ENCODE peak calls at places on chromosomes 16 and 17, in four cellular contexts. P is upper lobe of right lung, O is stomach, J is fibroblast of lung. G is an unnamed sample.

GRCh38 chr16:85004587-85005205 is 6.6 kb downstream of the ZDHHC7 start:
- DNase-seq in J (peak; percentile 90), O (peak; percentile 56), P (peak; percentile 70), G (peak; percentile 84)

GRCh38 chr17:57356722-57357391 is 100.5 kb downstream of the MSI2 start:
- DNase-seq in O (peak; percentile 30), J (no peak), P (no peak), G (no peak)

GRCh38 chr16:72644911-72645310 is 403.0 kb downstream of the ZFHX3 start:
- DNase-seq in P (no peak), J (no peak), O (no peak), G (no peak)

GRCh38 chr17:15999974-16000827 is 577 bp downstream of the TTC19 start:
- DNase-seq in J (peak; percentile 41), P (no peak), O (no peak), G (peak; percentile 20)

GRCh38 chr17:80650339-80650672 is 105.7 kb downstream of the RPTOR start:
- DNase-seq in O (no peak), P (no peak), J (no peak), G (no peak)

GRCh38 chr17:8698142-8699050 is 46.2 kb downstream of the CCDC42 start:
- DNase-seq in P (no peak), J (peak; percentile 68), O (no peak), G (peak; percentile 65)

GRCh38 chr17:14150604-14151003 is 81.3 kb downstream of the COX10 start:
- DNase-seq in P (no peak), J (no peak), O (no peak), G (no peak)

GRCh38 chr16:54591816-54592246 is 305.2 kb upstream of the IRX3 start:
- DNase-seq in O (no peak), P (no peak), J (no peak), G (no peak)

GRCh38 chr17:73342057-73342522 is 30.3 kb upstream of the CDC42EP4 start:
- DNase-seq in J (peak; percentile 81), P (peak; percentile 76), O (peak; percentile 77), G (peak; percentile 64)

GRCh38 chr17:16480995-16481394 is 11.0 kb downstream of the LRRC75A start:
- DNase-seq in P (no peak), J (no peak), O (peak; percentile 52), G (no peak)

GRCh38 chr17:73307130-73307529 is 4.7 kb downstream of the CDC42EP4 start:
- DNase-seq in P (peak; percentile 75), J (no peak), O (peak; percentile 78), G (no peak)

GRCh38 chr16:2751577-2752034 is 832 bp upstream of the SRRM2 start:
- DNase-seq in P (no peak), O (no peak), J (no peak), G (no peak)

GRCh38 chr17:44575408-44575807 is 18.1 kb downstream of the FZD2 start:
- DNase-seq in P (no peak), J (no peak), O (no peak), G (no peak)

GRCh38 chr16:77499373-77500285 is 64.8 kb upstream of the ADAMTS18 start:
- DNase-seq in J (peak; percentile 43), O (no peak), P (no peak), G (peak; percentile 74)

GRCh38 chr17:1467898-1468492 is 12.0 kb upstream of the CRK start:
- DNase-seq in O (no peak), P (peak; percentile 87), J (peak; percentile 87), G (no peak)

GRCh38 chr17:64739316-64740058 is 77.4 kb upstream of the SMURF2 start:
- DNase-seq in P (no peak), J (peak; percentile 39), O (no peak), G (no peak)

GRCh38 chr17:73569758-73570319 is 74.4 kb downstream of the SDK2 start:
- DNase-seq in P (no peak), J (no peak), O (no peak), G (no peak)

GRCh38 chr17:31663576-31663975 is 195.5 kb downstream of the COPRS start:
- DNase-seq in J (peak; percentile 55), P (no peak), O (no peak), G (no peak)

GRCh38 chr16:69600202-69600601 is 34.4 kb downstream of the NFAT5 start:
- DNase-seq in O (no peak), P (no peak), J (no peak), G (no peak)

GRCh38 chr17:77620282-77620681 is 338.2 kb upstream of the TNRC6C start:
- DNase-seq in P (no peak), J (no peak), O (no peak), G (no peak)

GRCh38 chr17:45974916-45975630 is 24.0 kb upstream of the STH start:
- DNase-seq in J (no peak), P (no peak), O (no peak), G (no peak)

GRCh38 chr16:72857841-72858594 is 189.9 kb downstream of the ZFHX3 start:
- DNase-seq in P (peak; percentile 43), O (no peak), J (no peak), G (no peak)

GRCh38 chr17:65088621-65089385 is 32.3 kb upstream of the GNA13 start:
- DNase-seq in O (no peak), J (no peak), P (no peak), G (no peak)

DNA sequence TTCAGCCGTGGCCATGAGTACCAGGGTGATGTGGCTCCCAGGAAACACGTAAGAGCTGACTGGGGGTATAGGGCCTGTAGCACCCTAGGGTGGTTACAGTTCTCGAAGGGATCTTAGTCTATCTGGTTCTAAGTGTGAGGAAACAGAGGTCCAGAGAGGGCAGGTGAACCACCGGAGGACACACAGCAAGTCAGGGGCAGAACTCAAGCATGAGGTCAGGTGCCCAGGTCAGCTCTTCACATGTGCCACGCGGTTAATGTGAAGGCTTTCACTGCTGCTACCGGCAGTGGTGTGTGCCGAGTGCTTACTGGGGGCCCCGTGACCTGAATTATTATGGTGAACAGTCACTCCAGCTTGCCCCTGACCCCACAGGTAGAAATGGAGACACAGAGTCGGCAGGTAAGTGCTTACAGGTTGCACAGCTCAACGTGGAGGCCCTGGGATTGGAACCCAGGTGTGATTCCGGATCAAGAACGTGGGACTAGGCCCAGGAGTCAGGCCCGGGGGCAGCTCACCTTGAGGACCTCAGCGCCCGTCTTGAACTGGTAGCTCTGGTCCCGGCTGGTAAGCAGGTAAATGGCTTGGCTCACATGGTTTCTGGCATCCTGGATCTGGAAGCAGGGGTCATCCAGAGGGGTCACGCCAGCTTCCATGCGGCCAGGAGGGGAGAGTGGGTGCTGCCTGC is 3.1 kb downstream of the ROGDI start:
- DNase-seq in P (no peak), J (no peak), O (no peak), G (no peak)
- H3K4me3 ChIP-seq in P (no peak overlapping the region), J (no peak overlapping the region), O (no peak overlapping the region), G (no peak overlapping the region)

GRCh38 chr16:28980929-28981328 is 3.9 kb upstream of the LAT start:
- DNase-seq in P (no peak), O (no peak), J (no peak), G (no peak)

GRCh38 chr16:28981517-28981916 is 3.3 kb upstream of the LAT start:
- DNase-seq in P (no peak), J (no peak), O (no peak), G (no peak)

GRCh38 chr16:28975158-28975603 is 603 bp downstream of the SPNS1 start:
- DNase-seq in J (no peak), P (no peak), O (no peak), G (no peak)

GRCh38 chr16:28974437-28975157 is at the start of gene SPNS1:
- DNase-seq in O (peak; percentile 98), J (peak; percentile 98), P (peak; percentile 99), G (peak; percentile 98)

GRCh38 chr16:28977703-28978641 is 3.4 kb downstream of the SPNS1 start:
- DNase-seq in J (no peak), P (no peak), O (no peak), G (no peak)
- TF ChIP-seq CTCF in J (no peak), P (peak; percentile 41), O (peak; percentile 11), G (peak; percentile 58)

DNA sequence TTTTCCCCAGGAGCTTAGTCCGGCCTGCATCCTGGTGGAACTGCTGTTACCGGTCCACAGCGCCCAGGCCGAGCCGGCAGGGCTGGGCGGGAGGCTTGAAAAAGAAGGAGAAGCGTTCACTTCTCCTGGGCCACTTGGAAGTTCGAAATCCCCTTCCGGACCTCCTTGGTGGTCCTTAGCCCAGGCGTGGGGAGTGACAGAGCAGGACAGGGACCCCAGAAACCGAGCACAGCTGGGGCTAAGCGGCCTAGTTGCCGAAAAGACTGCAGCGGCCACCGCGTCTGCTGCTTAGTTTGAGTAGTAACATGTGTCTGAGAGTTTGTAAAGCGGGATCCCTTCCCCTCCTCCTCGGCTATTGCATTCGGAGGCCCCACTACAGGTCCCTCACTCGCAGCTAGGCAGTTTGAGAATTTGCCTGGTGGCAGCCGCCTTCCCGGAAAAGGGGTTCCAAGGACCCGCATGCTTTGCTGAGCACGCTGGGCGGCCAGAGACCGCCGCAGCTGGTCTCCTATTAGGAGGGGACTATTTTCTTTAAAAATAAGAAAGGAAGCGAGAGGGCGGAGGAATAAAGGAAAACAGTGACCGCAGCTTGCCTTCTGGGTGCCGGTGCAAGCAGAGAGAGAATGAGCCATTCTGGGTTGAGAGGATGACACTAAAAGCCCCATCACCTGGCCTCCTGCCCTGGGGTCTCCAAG is 980 bp upstream of the HOXB5 start:
- DNase-seq in J (peak; percentile 69), P (no peak), O (no peak), G (no peak)
- H3K4me3 ChIP-seq in J (peak overlapping the region; percentile 87), P (peak overlapping the region; percentile 55), O (peak overlapping the region; percentile 52), G (no peak overlapping the region)

DNA sequence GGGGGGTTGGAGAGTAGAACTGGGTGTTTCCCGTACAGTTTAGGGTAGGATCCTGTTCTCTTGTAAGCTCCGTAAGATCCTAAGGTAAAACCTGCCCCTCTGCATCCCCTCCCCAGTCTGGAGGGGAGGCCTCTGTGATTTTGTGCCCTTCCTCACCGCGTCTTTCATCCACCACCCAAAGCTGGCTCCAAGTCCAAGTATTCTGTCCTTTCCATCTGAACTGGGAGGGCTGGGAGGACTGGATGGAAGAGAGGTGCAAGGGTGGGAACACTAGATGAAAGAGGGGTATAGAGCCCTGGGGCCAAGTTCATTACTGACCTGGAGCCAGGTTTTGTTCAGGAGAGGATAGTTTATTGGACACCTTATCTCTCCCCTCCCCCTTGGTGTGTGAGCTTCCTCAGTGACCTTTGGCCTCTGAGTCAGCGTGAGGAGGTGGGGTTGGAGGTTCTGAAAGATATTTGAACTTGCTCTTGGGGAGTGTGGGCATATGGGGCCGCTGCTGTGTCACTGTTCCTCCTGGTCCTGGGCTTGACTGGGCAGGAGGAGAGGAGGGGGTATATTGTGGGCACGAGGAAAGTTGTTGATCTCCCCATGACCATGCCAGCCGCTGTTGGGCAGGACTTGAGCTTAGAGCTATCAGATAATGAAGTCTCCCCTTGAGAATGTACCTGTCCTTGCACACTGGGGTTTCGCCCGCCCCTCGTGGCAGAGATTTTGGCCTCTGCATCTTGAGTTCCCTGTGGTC is 1.6 kb downstream of the LASP1 start:
- DNase-seq in J (peak; percentile 83), P (peak; percentile 79), O (peak; percentile 76), G (peak; percentile 69)
- TF ChIP-seq CTCF in J (no peak), P (peak; percentile 7), O (no peak), G (peak; percentile 3)

DNA sequence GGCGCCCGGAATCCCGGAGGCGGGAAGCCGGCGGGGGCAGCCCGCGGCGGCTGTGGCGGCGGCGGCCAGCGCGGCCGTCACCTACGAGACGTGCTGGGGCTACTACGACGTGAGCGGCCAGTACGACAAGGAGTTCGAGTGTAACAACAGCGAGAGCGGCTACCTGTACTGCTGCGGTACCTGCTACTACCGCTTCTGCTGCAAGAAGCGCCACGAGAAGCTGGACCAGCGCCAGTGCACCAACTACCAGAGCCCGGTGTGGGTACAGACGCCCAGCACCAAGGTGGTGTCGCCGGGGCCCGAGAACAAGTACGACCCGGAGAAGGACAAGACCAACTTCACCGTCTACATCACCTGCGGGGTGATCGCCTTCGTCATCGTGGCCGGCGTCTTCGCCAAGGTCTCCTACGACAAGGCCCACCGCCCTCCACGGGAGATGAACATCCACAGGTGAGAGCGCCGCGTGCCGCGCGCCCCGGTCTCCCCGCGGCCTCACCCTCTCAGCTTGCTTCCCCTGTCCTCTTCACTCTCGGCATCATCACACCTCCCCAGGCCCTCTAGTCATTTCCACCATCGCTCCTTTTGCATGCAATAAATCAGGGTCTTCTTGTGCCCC is 706 bp downstream of the SHISA6 start:
- DNase-seq in P (no peak), J (no peak), O (peak; percentile 79), G (no peak)
- H3K4me3 ChIP-seq in P (no peak overlapping the region), J (no peak overlapping the region), O (peak overlapping the region; percentile 29), G (no peak overlapping the region)